ENCODE peak calls at places on chromosomes 11 and 22, in seven cellular contexts. One of them, this sample, is unnamed.

GRCh38 chr11:22634897-22635629 is 9.4 kb upstream of the FANCF start:
- DNase-seq in RWPE1: no peak
- DNase-seq in dorsolateral prefrontal cortex: no peak
- DNase-seq in gastrocnemius medialis: no peak
- DNase-seq in cardiac muscle cell: no peak
- DNase-seq in stomach: no peak
- DNase-seq in body of pancreas: peak; percentile 23
- DNase-seq in this sample: no peak

GRCh38 chr11:100927579-100927978 is 202.0 kb downstream of the PGR start:
- DNase-seq in RWPE1: no peak
- DNase-seq in dorsolateral prefrontal cortex: no peak
- DNase-seq in gastrocnemius medialis: no peak
- DNase-seq in cardiac muscle cell: peak; percentile 13
- DNase-seq in stomach: no peak
- DNase-seq in body of pancreas: no peak
- DNase-seq in this sample: no peak

GRCh38 chr11:62601114-62601363 is 626 bp downstream of the MTA2 start:
- DNase-seq in RWPE1: no peak
- DNase-seq in dorsolateral prefrontal cortex: peak; percentile 74
- DNase-seq in gastrocnemius medialis: no peak
- DNase-seq in cardiac muscle cell: no peak
- DNase-seq in stomach: peak; percentile 52
- DNase-seq in body of pancreas: peak; percentile 48
- DNase-seq in this sample: peak; percentile 72

GRCh38 chr22:21816787-21817496 is 50.5 kb downstream of the MAPK1 start:
- DNase-seq in RWPE1: peak; percentile 68
- DNase-seq in dorsolateral prefrontal cortex: no peak
- DNase-seq in gastrocnemius medialis: no peak
- DNase-seq in cardiac muscle cell: no peak
- DNase-seq in stomach: no peak
- DNase-seq in body of pancreas: no peak
- DNase-seq in this sample: no peak

GRCh38 chr11:70933986-70934583 is 318.3 kb downstream of the SHANK2 start:
- DNase-seq in RWPE1: no peak
- DNase-seq in dorsolateral prefrontal cortex: no peak
- DNase-seq in gastrocnemius medialis: no peak
- DNase-seq in cardiac muscle cell: no peak
- DNase-seq in stomach: no peak
- DNase-seq in body of pancreas: no peak
- DNase-seq in this sample: no peak

GRCh38 chr11:33980896-33981295 is 70.6 kb upstream of the CAPRIN1 start:
- DNase-seq in RWPE1: no peak
- DNase-seq in dorsolateral prefrontal cortex: no peak
- DNase-seq in gastrocnemius medialis: no peak
- DNase-seq in cardiac muscle cell: no peak
- DNase-seq in stomach: no peak
- DNase-seq in body of pancreas: no peak
- DNase-seq in this sample: no peak

GRCh38 chr11:19419813-19420212 is 179.1 kb upstream of the E2F8 start:
- DNase-seq in RWPE1: peak; percentile 62
- DNase-seq in dorsolateral prefrontal cortex: no peak
- DNase-seq in gastrocnemius medialis: no peak
- DNase-seq in cardiac muscle cell: no peak
- DNase-seq in stomach: no peak
- DNase-seq in body of pancreas: no peak
- DNase-seq in this sample: no peak

GRCh38 chr11:83508804-83509203 is 222.6 kb upstream of the CCDC90B start:
- DNase-seq in RWPE1: no peak
- DNase-seq in dorsolateral prefrontal cortex: no peak
- DNase-seq in gastrocnemius medialis: no peak
- DNase-seq in cardiac muscle cell: no peak
- DNase-seq in stomach: no peak
- DNase-seq in body of pancreas: no peak
- DNase-seq in this sample: no peak

GRCh38 chr11:128963744-128964340 is 21.2 kb upstream of the TP53AIP1 start:
- DNase-seq in RWPE1: no peak
- DNase-seq in dorsolateral prefrontal cortex: no peak
- DNase-seq in gastrocnemius medialis: no peak
- DNase-seq in cardiac muscle cell: no peak
- DNase-seq in stomach: no peak
- DNase-seq in body of pancreas: no peak
- DNase-seq in this sample: no peak

DNA sequence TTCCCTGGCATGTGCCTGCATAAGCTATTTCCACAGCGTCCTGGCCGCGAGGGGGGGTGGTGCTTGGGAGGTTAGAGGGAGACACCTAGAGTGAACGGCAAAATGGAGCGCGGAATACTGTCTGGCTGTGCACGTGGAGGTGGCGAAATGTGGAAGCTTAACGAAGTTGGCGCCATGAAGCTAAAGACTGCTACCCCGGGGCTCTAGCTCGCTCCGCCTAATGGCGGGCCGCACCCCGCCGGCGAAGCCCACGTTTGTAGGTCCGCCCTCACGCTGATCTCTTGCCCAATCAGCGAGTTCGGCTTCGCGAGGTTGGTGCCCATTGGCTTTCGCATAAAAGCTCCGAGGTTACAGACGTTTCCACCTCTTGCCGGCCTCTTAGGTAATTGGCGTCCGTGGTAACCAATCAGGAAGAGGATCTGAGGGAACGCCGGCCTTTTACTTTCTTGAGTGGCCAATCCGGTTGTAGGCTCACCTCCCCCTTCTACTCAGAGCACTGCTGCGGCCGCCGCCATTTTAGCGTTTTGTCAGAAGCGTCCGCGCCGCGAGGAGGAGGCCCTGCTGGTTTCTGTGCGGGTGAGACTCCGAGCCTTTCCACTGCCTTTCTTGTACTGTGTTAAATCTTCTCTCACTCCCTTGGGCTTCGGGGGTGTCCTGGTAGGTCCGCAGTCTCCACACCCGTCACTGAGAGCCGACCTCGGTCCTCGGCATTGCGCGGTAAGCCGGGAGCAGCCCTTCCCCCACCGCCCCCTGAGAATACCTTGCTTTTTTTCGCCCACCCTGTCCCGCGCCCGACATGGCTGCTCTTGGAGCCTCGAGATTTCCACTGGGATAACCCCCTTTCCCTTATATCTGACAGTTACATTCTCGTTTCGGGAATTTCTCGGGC is at the start of gene RBM4:
- DNase-seq in RWPE1: peak; percentile 100
- DNase-seq in dorsolateral prefrontal cortex: peak; percentile 99
- DNase-seq in gastrocnemius medialis: peak; percentile 100
- DNase-seq in cardiac muscle cell: peak; percentile 100
- DNase-seq in stomach: peak; percentile 98
- DNase-seq in body of pancreas: peak; percentile 98
- DNase-seq in this sample: peak; percentile 99
- TF ChIP-seq CTCF in RWPE1: no peak
- TF ChIP-seq CTCF in dorsolateral prefrontal cortex: peak; percentile 18
- TF ChIP-seq CTCF in gastrocnemius medialis: no peak
- TF ChIP-seq CTCF in cardiac muscle cell: peak; percentile 22
- TF ChIP-seq CTCF in stomach: no peak
- TF ChIP-seq CTCF in body of pancreas: peak; percentile 44
- TF ChIP-seq CTCF in this sample: no peak

GRCh38 chr22:35785181-35785923 is 67.7 kb downstream of the APOL5 start:
- DNase-seq in RWPE1: no peak
- DNase-seq in dorsolateral prefrontal cortex: no peak
- DNase-seq in gastrocnemius medialis: no peak
- DNase-seq in cardiac muscle cell: no peak
- DNase-seq in stomach: no peak
- DNase-seq in body of pancreas: no peak
- DNase-seq in this sample: no peak
- H3K27ac ChIP-seq in RWPE1: peak overlapping the region; percentile 88
- H3K27ac ChIP-seq in dorsolateral prefrontal cortex: no peak overlapping the region
- H3K27ac ChIP-seq in gastrocnemius medialis: peak overlapping the region; percentile 80
- H3K27ac ChIP-seq in cardiac muscle cell: peak overlapping the region; percentile 31
- H3K27ac ChIP-seq in stomach: no peak overlapping the region
- H3K27ac ChIP-seq in body of pancreas: no peak overlapping the region
- H3K27ac ChIP-seq in this sample: no peak overlapping the region

GRCh38 chr22:45832180-45832579 is 144.8 kb downstream of the WNT7B start:
- DNase-seq in RWPE1: no peak
- DNase-seq in dorsolateral prefrontal cortex: no peak
- DNase-seq in gastrocnemius medialis: no peak
- DNase-seq in cardiac muscle cell: no peak
- DNase-seq in stomach: no peak
- DNase-seq in body of pancreas: no peak
- DNase-seq in this sample: no peak
- TF ChIP-seq CTCF in RWPE1: no peak
- TF ChIP-seq CTCF in dorsolateral prefrontal cortex: no peak
- TF ChIP-seq CTCF in gastrocnemius medialis: no peak
- TF ChIP-seq CTCF in cardiac muscle cell: no peak
- TF ChIP-seq CTCF in stomach: no peak
- TF ChIP-seq CTCF in body of pancreas: no peak
- TF ChIP-seq CTCF in this sample: no peak

GRCh38 chr11:108994887-108995286 is 330.0 kb downstream of the DDX10 start:
- DNase-seq in RWPE1: no peak
- DNase-seq in dorsolateral prefrontal cortex: no peak
- DNase-seq in gastrocnemius medialis: no peak
- DNase-seq in cardiac muscle cell: no peak
- DNase-seq in stomach: no peak
- DNase-seq in body of pancreas: no peak
- DNase-seq in this sample: no peak
- H3K27ac ChIP-seq in RWPE1: no peak overlapping the region
- H3K27ac ChIP-seq in dorsolateral prefrontal cortex: no peak overlapping the region
- H3K27ac ChIP-seq in gastrocnemius medialis: no peak overlapping the region
- H3K27ac ChIP-seq in cardiac muscle cell: no peak overlapping the region
- H3K27ac ChIP-seq in stomach: no peak overlapping the region
- H3K27ac ChIP-seq in body of pancreas: no peak overlapping the region
- H3K27ac ChIP-seq in this sample: no peak overlapping the region

DNA sequence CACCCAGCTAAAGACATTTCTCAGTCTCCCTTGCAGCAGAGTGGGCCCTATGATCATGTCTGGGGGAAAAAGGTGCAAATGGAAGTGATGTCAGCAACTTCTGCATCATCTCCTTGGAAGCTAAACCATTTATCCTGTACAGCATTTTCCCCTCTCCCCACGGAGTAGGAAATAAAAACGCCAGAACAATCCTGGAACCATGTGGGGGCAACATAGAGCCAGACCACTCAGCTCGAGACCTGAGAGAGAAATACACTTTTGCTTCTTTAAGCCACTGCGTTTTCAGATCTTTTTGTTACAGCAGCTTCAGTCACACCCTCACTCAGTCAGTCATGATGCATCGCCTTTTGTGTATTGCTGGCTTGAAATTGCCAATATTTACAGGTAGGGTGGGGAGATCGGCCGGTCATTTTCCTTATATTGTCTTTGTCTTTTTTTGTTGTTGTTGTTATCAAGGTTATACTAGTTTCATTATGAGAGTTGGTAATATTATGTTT is 9.1 kb upstream of the RAC2 start:
- DNase-seq in RWPE1: no peak
- DNase-seq in dorsolateral prefrontal cortex: no peak
- DNase-seq in gastrocnemius medialis: no peak
- DNase-seq in cardiac muscle cell: no peak
- DNase-seq in stomach: no peak
- DNase-seq in body of pancreas: no peak
- DNase-seq in this sample: no peak
- TF ChIP-seq CTCF in RWPE1: no peak
- TF ChIP-seq CTCF in dorsolateral prefrontal cortex: no peak
- TF ChIP-seq CTCF in gastrocnemius medialis: no peak
- TF ChIP-seq CTCF in cardiac muscle cell: peak; percentile 12
- TF ChIP-seq CTCF in stomach: no peak
- TF ChIP-seq CTCF in body of pancreas: no peak
- TF ChIP-seq CTCF in this sample: no peak

GRCh38 chr22:46767249-46767985 is 5.0 kb downstream of the TBC1D22A start:
- DNase-seq in RWPE1: no peak
- DNase-seq in dorsolateral prefrontal cortex: no peak
- DNase-seq in gastrocnemius medialis: no peak
- DNase-seq in cardiac muscle cell: no peak
- DNase-seq in stomach: no peak
- DNase-seq in body of pancreas: no peak
- DNase-seq in this sample: no peak

GRCh38 chr22:46769706-46770105 is 7.3 kb downstream of the TBC1D22A start:
- DNase-seq in RWPE1: no peak
- DNase-seq in dorsolateral prefrontal cortex: no peak
- DNase-seq in gastrocnemius medialis: no peak
- DNase-seq in cardiac muscle cell: no peak
- DNase-seq in stomach: no peak
- DNase-seq in body of pancreas: no peak
- DNase-seq in this sample: no peak

GRCh38 chr22:46770726-46771125 is 8.3 kb downstream of the TBC1D22A start:
- DNase-seq in RWPE1: no peak
- DNase-seq in dorsolateral prefrontal cortex: no peak
- DNase-seq in gastrocnemius medialis: no peak
- DNase-seq in cardiac muscle cell: no peak
- DNase-seq in stomach: no peak
- DNase-seq in body of pancreas: no peak
- DNase-seq in this sample: no peak

GRCh38 chr22:46769191-46769675 is 6.8 kb downstream of the TBC1D22A start:
- DNase-seq in RWPE1: no peak
- DNase-seq in dorsolateral prefrontal cortex: no peak
- DNase-seq in gastrocnemius medialis: peak; percentile 84
- DNase-seq in cardiac muscle cell: no peak
- DNase-seq in stomach: peak; percentile 58
- DNase-seq in body of pancreas: no peak
- DNase-seq in this sample: no peak

GRCh38 chr22:46770151-46770641 is 7.7 kb downstream of the TBC1D22A start:
- DNase-seq in RWPE1: no peak
- DNase-seq in dorsolateral prefrontal cortex: no peak
- DNase-seq in gastrocnemius medialis: no peak
- DNase-seq in cardiac muscle cell: peak; percentile 29
- DNase-seq in stomach: no peak
- DNase-seq in body of pancreas: no peak
- DNase-seq in this sample: no peak
- H3K27ac ChIP-seq in RWPE1: peak overlapping the region; percentile 63
- H3K27ac ChIP-seq in dorsolateral prefrontal cortex: peak overlapping the region; percentile 75
- H3K27ac ChIP-seq in gastrocnemius medialis: peak overlapping the region; percentile 84
- H3K27ac ChIP-seq in cardiac muscle cell: peak overlapping the region; percentile 3
- H3K27ac ChIP-seq in stomach: peak overlapping the region; percentile 61
- H3K27ac ChIP-seq in body of pancreas: no peak overlapping the region
- H3K27ac ChIP-seq in this sample: peak overlapping the region; percentile 68

DNA sequence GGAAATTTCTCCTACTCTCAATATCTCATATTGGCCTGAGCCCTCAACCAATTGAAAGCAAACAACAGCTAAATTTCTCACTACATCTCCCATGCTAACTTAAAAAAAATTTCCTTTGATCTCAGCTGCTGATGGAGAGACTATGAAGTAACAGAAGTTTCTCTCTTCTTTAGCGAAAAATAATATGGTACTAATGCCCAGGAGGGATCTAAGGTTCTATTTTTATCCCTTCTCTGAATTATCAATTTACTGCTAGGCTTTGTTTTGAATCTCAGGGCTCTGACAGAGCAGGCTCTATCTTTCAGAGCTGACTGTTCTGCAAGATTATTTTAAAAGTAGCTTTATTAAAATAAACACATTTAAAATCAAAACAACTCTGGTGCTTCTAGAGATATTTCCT is 558.6 kb downstream of the KCNA4 start:
- DNase-seq in RWPE1: no peak
- DNase-seq in dorsolateral prefrontal cortex: no peak
- DNase-seq in gastrocnemius medialis: no peak
- DNase-seq in cardiac muscle cell: no peak
- DNase-seq in stomach: no peak
- DNase-seq in body of pancreas: no peak
- DNase-seq in this sample: no peak
- TF ChIP-seq CTCF in RWPE1: no peak
- TF ChIP-seq CTCF in dorsolateral prefrontal cortex: no peak
- TF ChIP-seq CTCF in gastrocnemius medialis: no peak
- TF ChIP-seq CTCF in cardiac muscle cell: no peak
- TF ChIP-seq CTCF in stomach: no peak
- TF ChIP-seq CTCF in body of pancreas: no peak
- TF ChIP-seq CTCF in this sample: no peak

GRCh38 chr11:118606844-118607228 is 579 bp upstream of the PHLDB1 start:
- DNase-seq in RWPE1: no peak
- DNase-seq in dorsolateral prefrontal cortex: peak; percentile 15
- DNase-seq in gastrocnemius medialis: no peak
- DNase-seq in cardiac muscle cell: no peak
- DNase-seq in stomach: peak; percentile 1
- DNase-seq in body of pancreas: peak; percentile 9
- DNase-seq in this sample: no peak
- H3K27ac ChIP-seq in RWPE1: peak overlapping the region; percentile 94
- H3K27ac ChIP-seq in dorsolateral prefrontal cortex: peak overlapping the region; percentile 95
- H3K27ac ChIP-seq in gastrocnemius medialis: peak overlapping the region; percentile 91
- H3K27ac ChIP-seq in cardiac muscle cell: no peak overlapping the region
- H3K27ac ChIP-seq in stomach: peak overlapping the region; percentile 98
- H3K27ac ChIP-seq in body of pancreas: peak overlapping the region; percentile 37
- H3K27ac ChIP-seq in this sample: peak overlapping the region; percentile 93

This sample was measured in heart left ventricle.